ENCODE peak calls at places on chromosomes 3 and 15, in four cellular contexts. B is K562, P is GM12891, Q is GM12878. N is an unnamed sample.

GRCh38 chr3:36893137-36893557 is 51.7 kb downstream of the TRANK1 start:
- DNase-seq in B (peak; percentile 60), P (no peak), Q (no peak), N (no peak)

GRCh38 chr3:22245122-22245521 is 494.1 kb upstream of the ZNF385D start:
- DNase-seq in B (no peak), P (no peak), Q (no peak), N (no peak)

GRCh38 chr15:33968224-33968623 is at the start of gene CHRM5:
- DNase-seq in B (no peak), P (no peak), Q (no peak), N (no peak)

GRCh38 chr3:185744997-185745843 is 79.6 kb downstream of the IGF2BP2 start:
- DNase-seq in B (no peak), P (peak; percentile 18), Q (peak; percentile 17), N (peak; percentile 19)

GRCh38 chr3:46132565-46132964 is 75.5 kb downstream of the CCR1 start:
- DNase-seq in B (no peak), P (no peak), Q (no peak), N (no peak)

GRCh38 chr3:7669641-7670040 is 808.7 kb downstream of the GRM7 start:
- DNase-seq in B (no peak), P (no peak), Q (no peak), N (no peak)

GRCh38 chr3:87209115-87209514 is 18.0 kb upstream of the CHMP2B start:
- DNase-seq in B (peak; percentile 38), P (no peak), Q (no peak), N (no peak)

GRCh38 chr15:60758961-60759729 is 280.2 kb upstream of the ICE2 start:
- DNase-seq in B (no peak), P (no peak), Q (no peak), N (no peak)

GRCh38 chr3:127953092-127953491 is 38.1 kb downstream of the KBTBD12 start:
- DNase-seq in B (no peak), P (no peak), Q (no peak), N (no peak)

GRCh38 chr15:55829826-55830225 is 86.9 kb upstream of the PRTG start:
- DNase-seq in B (no peak), P (no peak), Q (peak; percentile 32), N (no peak)

GRCh38 chr3:53303957-53304356 is 43.4 kb downstream of the DCP1A start:
- DNase-seq in B (no peak), P (no peak), Q (no peak), N (no peak)

GRCh38 chr3:154095832-154096421 is 25.3 kb upstream of the ARHGEF26 start:
- DNase-seq in B (peak; percentile 13), P (no peak), Q (no peak), N (no peak)

GRCh38 chr3:155870945-155871745 is 695 bp downstream of the GMPS start:
- DNase-seq in B (peak; percentile 69), P (no peak), Q (no peak), N (peak; percentile 44)

GRCh38 chr15:94230886-94231727 is at the start of gene MCTP2:
- DNase-seq in B (no peak), P (peak; percentile 21), Q (peak; percentile 57), N (no peak)

GRCh38 chr3:69338891-69339290 is 47.0 kb downstream of the FRMD4B start:
- DNase-seq in B (no peak), P (no peak), Q (no peak), N (no peak)

GRCh38 chr15:52427804-52428203 is 100.9 kb downstream of the MYO5A start:
- DNase-seq in B (no peak), P (no peak), Q (no peak), N (no peak)

GRCh38 chr15:30649952-30650929 is 24.3 kb downstream of the ARHGAP11B start:
- DNase-seq in B (no peak), P (peak; percentile 24), Q (peak; percentile 69), N (peak; percentile 16)

GRCh38 chr15:50358805-50359204 is 3.8 kb upstream of the GABPB1 start:
- DNase-seq in B (peak; percentile 68), P (peak; percentile 14), Q (no peak), N (no peak)

GRCh38 chr15:100897873-100898490 is 18.4 kb downstream of the ALDH1A3 start:
- DNase-seq in B (no peak), P (no peak), Q (no peak), N (no peak)

GRCh38 chr15:40266828-40267304 is 16.0 kb downstream of the ANKRD63 start:
- DNase-seq in B (peak; percentile 86), P (no peak), Q (no peak), N (no peak)

GRCh38 chr3:73364517-73364916 is 260.2 kb downstream of the PDZRN3 start:
- DNase-seq in B (no peak), P (no peak), Q (no peak), N (no peak)

GRCh38 chr3:96750094-96750767 is 64.2 kb upstream of the EPHA6 start:
- DNase-seq in B (no peak), P (no peak), Q (no peak), N (no peak)

GRCh38 chr3:100540791-100541334 is 48.4 kb downstream of the TMEM45A start:
- DNase-seq in B (no peak), P (no peak), Q (no peak), N (no peak)

GRCh38 chr3:29335438-29335837 is 54.6 kb downstream of the RBMS3 start:
- DNase-seq in B (no peak), P (no peak), Q (no peak), N (no peak)

GRCh38 chr3:131749826-131750225 is 247.1 kb upstream of the MRPL3 start:
- DNase-seq in B (no peak), P (no peak), Q (no peak), N (no peak)

DNA sequence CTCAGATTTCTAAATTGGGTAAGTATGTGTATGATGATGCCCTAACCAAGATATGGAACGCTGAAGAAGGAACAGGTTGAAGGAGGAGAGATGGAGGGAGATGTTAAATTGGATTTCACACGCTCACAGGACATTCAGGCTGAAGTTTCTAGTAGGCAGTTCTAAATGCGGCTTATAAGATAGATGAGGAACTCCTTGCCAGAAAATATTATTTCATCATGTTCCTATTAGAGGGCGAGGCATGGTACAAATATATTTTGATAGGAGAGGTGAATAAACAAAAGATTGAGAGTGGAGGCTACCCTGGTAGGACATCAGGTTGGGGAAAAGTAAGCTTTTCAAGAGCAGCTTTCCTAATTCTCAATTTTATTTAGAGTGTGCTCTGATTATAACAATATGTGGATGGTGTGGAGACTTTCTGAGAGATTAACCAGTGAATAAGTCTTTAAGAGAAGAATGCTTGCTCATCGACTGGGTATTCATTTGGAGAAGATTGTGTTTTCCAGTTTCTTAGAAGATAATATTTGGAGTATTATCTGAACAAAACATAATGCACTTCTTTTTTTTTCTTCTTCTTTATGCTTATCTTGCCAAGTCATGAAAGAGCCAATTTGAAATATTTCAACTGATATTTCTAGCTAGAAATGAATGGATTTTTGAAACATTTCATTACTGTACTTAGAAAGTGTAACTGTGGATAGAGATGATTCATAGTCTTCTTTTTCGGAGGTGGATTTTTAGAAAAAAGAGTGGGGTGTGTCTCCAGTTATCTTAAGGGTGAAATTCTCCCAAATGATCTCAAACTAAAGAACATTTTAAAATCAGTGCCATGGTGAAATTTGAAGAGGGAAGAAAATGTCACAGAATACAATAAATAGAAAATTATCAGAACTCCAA is 88.5 kb downstream of the B3GALNT1 start:
- DNase-seq in B (no peak), P (no peak), Q (no peak), N (no peak)
- TF ChIP-seq TAF1 in B (no peak), P (no peak), Q (no peak), N (no peak)

DNA sequence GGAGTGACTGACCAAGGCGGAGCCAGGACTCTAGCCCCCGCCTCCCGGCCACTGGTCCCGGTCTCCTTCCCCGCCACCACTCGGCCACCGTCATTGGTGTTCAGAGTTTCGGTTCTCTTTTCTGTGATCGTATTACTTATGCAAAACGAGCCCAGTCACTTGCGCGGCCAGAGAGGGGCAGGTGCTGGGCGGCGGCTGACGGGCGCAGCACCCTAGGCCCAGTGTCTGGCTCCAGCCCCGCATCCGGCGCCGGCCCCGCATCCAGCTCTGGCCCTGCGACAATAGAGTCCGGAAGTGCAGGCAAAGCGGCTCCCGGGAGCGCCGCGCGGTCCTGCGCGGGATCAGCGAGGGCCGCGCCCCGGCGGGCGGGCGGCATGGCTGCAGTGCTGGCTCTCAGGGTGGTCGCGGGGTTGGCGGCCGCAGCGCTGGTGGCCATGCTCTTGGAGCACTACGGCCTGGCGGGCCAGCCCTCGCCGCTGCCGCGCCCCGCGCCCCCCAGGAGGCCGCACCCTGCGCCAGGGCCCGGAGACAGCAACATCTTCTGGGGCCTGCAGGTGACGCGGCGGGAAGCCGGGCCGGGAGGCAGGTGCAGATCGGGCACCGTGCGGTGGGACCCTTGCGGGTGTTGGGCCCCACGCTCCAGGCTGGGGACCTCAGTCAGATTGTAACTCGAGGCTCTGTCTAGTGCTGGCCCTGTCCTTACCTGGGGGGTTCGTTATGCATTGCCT is at the start of gene TMEM62:
- DNase-seq in B (peak; percentile 86), P (peak; percentile 90), Q (peak; percentile 75), N (peak; percentile 91)
- TF ChIP-seq POLR2A in B (peak; percentile 89), P (peak; percentile 95), Q (peak; percentile 99), N (peak; percentile 98)

DNA sequence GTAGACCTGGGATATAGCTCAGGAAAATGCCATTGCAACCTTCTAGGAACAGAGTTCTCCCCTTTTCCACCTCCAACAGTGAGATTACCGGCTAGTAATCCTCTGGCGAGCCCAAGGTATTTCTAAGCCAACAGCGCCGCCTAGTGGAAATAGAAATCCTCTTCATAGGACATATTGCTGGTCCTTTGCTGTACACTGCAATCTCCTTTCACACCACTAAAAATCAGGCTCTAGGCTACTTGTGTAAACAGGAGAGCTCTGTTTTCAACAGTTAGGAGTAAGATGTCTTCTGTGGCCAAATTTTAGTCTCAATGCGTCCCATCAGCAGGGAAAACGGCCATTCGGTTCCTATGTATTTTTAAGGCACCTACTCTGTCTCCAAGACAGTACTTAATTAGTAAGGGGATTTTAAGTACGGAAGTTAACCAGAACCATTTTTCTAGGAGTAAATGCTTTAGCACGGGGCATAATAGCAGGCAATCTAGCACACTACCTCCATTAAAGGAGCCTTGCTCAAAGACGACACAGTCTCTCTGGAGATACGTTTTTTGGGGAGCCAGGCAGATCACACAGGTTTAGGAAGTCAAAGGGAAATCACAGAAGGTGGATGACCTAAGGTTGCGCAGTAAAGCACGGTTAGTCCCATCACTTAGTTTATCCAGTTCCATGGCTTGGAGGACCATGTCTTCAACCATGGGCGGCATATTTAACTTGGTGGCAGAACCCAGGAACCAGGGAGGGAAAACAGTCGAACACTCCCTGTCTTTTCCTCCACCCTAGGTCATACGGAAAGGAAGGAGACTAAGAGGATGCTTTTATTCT is 43.8 kb downstream of the NCEH1 start:
- DNase-seq in B (peak; percentile 81), P (peak; percentile 33), Q (no peak), N (no peak)
- TF ChIP-seq POLR2AphosphoS5 in B (no peak), P (no peak), Q (no peak), N (no peak)

DNA sequence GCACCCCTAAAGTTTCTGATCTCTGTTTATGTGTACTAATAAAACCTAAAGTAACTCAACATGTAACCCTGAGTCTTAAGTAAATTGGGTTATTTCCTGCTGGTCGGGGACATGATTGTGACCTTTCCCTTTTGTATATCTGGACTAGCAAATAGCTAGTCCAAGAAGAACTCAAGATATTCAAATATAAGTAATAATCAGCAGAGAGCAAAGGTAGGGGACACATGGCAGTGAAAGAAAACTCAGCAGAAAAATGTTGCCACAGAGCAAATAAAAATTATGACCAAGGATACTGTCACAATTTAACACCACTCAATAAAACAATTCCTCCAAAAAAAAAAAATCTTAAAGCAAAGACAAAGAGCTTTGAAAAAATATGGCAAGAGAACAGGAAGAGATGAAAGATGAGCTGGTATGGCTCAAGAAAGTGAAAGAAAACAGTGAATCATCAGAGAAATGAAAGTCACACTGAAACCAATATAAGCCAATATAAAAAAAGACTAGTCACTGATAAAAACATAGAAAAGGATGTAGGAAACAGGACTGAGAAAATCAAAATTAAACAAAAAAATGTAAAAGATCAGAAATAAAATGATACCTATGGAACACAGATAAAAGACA is 43.5 kb downstream of the HLTF start:
- DNase-seq in B (no peak), P (no peak), Q (peak; percentile 25), N (no peak)
- TF ChIP-seq TAF1 in B (no peak), P (no peak), Q (no peak), N (no peak)